ENCODE peak calls at places on chromosomes 6 and 20, in seven cellular contexts. T is naive thymus-derived CD8-positive, alpha-beta T cell; A is AG04450; N is KBM-7; Q is T-helper 1 cell; I is activated B cell treated with CpG ODN at 0.5 μM for 24 hours; S is NCI-H2081. X is an unnamed sample.

GRCh38 chr20:46283426-46283825 is 24.9 kb downstream of the CDH22 start:
- DNase-seq in T (no peak), A (no peak), N (no peak), Q (no peak), I (no peak), S (no peak), X (no peak)

GRCh38 chr20:5309971-5310370 is 6.8 kb downstream of the PROKR2 start:
- DNase-seq in T (no peak), A (no peak), N (no peak), Q (no peak), I (no peak), S (no peak), X (no peak)

GRCh38 chr6:22411408-22412105 is 114.7 kb upstream of the PRL start:
- DNase-seq in T (no peak), A (no peak), N (no peak), Q (no peak), I (no peak), S (no peak), X (no peak)

GRCh38 chr6:109417646-109418045 is 22.8 kb downstream of the PPIL6 start:
- DNase-seq in T (no peak), A (no peak), N (no peak), Q (no peak), I (no peak), S (no peak), X (no peak)

GRCh38 chr6:43267619-43268347 is 24.5 kb downstream of the TTBK1 start:
- DNase-seq in T (no peak), A (no peak), N (no peak), Q (no peak), I (no peak), S (peak), X (no peak)

GRCh38 chr20:31819083-31819784 is at the start of gene MYLK2:
- DNase-seq in T (no peak), A (no peak), N (no peak), Q (no peak), I (no peak), S (peak), X (no peak)

GRCh38 chr6:1591926-1592325 is 17.8 kb upstream of the FOXC1 start:
- DNase-seq in T (no peak), A (no peak), N (no peak), Q (no peak), I (no peak), S (no peak), X (no peak)

GRCh38 chr20:37179671-37180524 is 550 bp upstream of the MROH8 start:
- DNase-seq in T (no peak), A (no peak), N (peak), Q (no peak), I (no peak), S (peak), X (no peak)

GRCh38 chr20:62816879-62817873 is at the start of gene COL9A3:
- DNase-seq in T (no peak), A (no peak), N (no peak), Q (no peak), I (no peak), S (no peak), X (no peak)

GRCh38 chr6:40474937-40475336 is 112.2 kb downstream of the LRFN2 start:
- DNase-seq in T (no peak), A (no peak), N (no peak), Q (no peak), I (no peak), S (no peak), X (no peak)

GRCh38 chr20:39862613-39863012 is 826.4 kb downstream of the MAFB start:
- DNase-seq in T (no peak), A (no peak), N (no peak), Q (no peak), I (no peak), S (no peak), X (no peak)